ENCODE peak calls at places on chromosomes 4 and X, in four cellular contexts. T is psoas muscle, N is kidney, M is GM23338. L is an unnamed sample.

GRCh38 chrX:68286076-68286475 is 147.2 kb downstream of the OPHN1 start:
- DNase-seq in T (no peak), M (no peak), N (no peak), L (no peak)

GRCh38 chr4:75547647-75548387 is 8.0 kb upstream of the ODAPH start:
- DNase-seq in T (peak; percentile 59), N (peak; percentile 76), M (no peak), L (no peak)

GRCh38 chr4:113169368-113169767 is 119.9 kb downstream of the ANK2 start:
- DNase-seq in T (no peak), M (peak; percentile 86), N (no peak), L (no peak)

GRCh38 chr4:47744253-47744652 is 93.6 kb downstream of the CORIN start:
- DNase-seq in T (no peak), N (no peak), M (no peak), L (no peak)

GRCh38 chrX:54452920-54453319 is 12.7 kb downstream of the TSR2 start:
- DNase-seq in M (peak; percentile 58), N (no peak), T (no peak), L (no peak)

GRCh38 chrX:11764602-11765067 is 6.6 kb downstream of the MSL3 start:
- DNase-seq in T (no peak), M (no peak), N (no peak), L (no peak)

GRCh38 chr4:46016306-46016705 is 107.5 kb downstream of the GABRG1 start:
- DNase-seq in M (peak; percentile 32), N (no peak), T (no peak), L (no peak)

GRCh38 chr4:173403051-173403450 is 4.1 kb upstream of the SCRG1 start:
- DNase-seq in T (no peak), N (no peak), M (no peak), L (no peak)

GRCh38 chr4:151195801-151196200 is 81.2 kb upstream of the PRSS48 start:
- DNase-seq in T (no peak), M (no peak), N (no peak), L (no peak)

GRCh38 chr4:144734522-144734921 is 88.6 kb downstream of the HHIP start:
- DNase-seq in N (no peak), M (peak; percentile 33), T (no peak), L (no peak)

GRCh38 chr4:109803924-109804571 is 2.2 kb upstream of the CFI start:
- DNase-seq in M (peak; percentile 79), T (no peak), N (no peak), L (no peak)

GRCh38 chr4:94548571-94548970 is 96.8 kb downstream of the PDLIM5 start:
- DNase-seq in M (peak; percentile 33), N (no peak), T (peak; percentile 56), L (no peak)

GRCh38 chr4:1972414-1972813 is 36.4 kb downstream of the NELFA start:
- DNase-seq in T (peak; percentile 14), N (no peak), M (no peak), L (no peak)

GRCh38 chrX:19579485-19579884 is 64.2 kb upstream of the MAP3K15 start:
- DNase-seq in T (no peak), M (no peak), N (no peak), L (no peak)

GRCh38 chr4:143617994-143618679 is 82.3 kb downstream of the FREM3 start:
- DNase-seq in T (no peak), N (no peak), M (no peak), L (no peak)

GRCh38 chr4:42555828-42556227 is 101.1 kb downstream of the ATP8A1 start:
- DNase-seq in T (no peak), M (no peak), N (no peak), L (no peak)

GRCh38 chr4:130524057-130524456 is 1428.1 kb downstream of the C4orf33 start:
- DNase-seq in N (no peak), T (no peak), M (peak; percentile 30), L (no peak)

GRCh38 chrX:131830400-131831184 is 192.5 kb upstream of the STK26 start:
- DNase-seq in M (peak; percentile 89), N (peak; percentile 86), T (peak; percentile 73), L (peak; percentile 87)

GRCh38 chr4:57430706-57431105 is 320.5 kb upstream of the IGFBP7 start:
- DNase-seq in T (no peak), N (no peak), M (no peak), L (no peak)

GRCh38 chr4:74205046-74205445 is 47.1 kb downstream of the MTHFD2L start:
- DNase-seq in T (no peak), N (no peak), M (no peak), L (no peak)

GRCh38 chr4:17232575-17233253 is 279.2 kb downstream of the QDPR start:
- DNase-seq in N (no peak), M (peak; percentile 18), T (no peak), L (no peak)

GRCh38 chrX:23003121-23003520 is 3.4 kb downstream of the DDX53 start:
- DNase-seq in N (no peak), M (no peak), T (no peak), L (no peak)

GRCh38 chr4:15343000-15343399 is 84.8 kb upstream of the C1QTNF7 start:
- DNase-seq in M (no peak), N (no peak), T (no peak), L (no peak)

GRCh38 chr4:16717266-16717970 is 181.0 kb downstream of the LDB2 start:
- DNase-seq in T (no peak), N (no peak), M (no peak), L (no peak)

GRCh38 chr4:95544433-95545103 is 4.2 kb downstream of the UNC5C start:
- DNase-seq in N (no peak), M (peak; percentile 24), T (no peak), L (no peak)

GRCh38 chr4:48329976-48330375 is 11.4 kb upstream of the SLAIN2 start:
- DNase-seq in N (no peak), M (no peak), T (no peak), L (no peak)

GRCh38 chr4:73127839-73128448 is 58.4 kb upstream of the COX18 start:
- DNase-seq in M (peak; percentile 46), N (no peak), T (no peak), L (no peak)

GRCh38 chrX:20374866-20375530 is 108.3 kb upstream of the RPS6KA3 start:
- DNase-seq in N (no peak), M (no peak), T (no peak), L (no peak)

GRCh38 chr4:112245383-112245782 is 13.8 kb downstream of the AP1AR start:
- DNase-seq in M (no peak), N (no peak), T (no peak), L (no peak)

GRCh38 chr4:2298548-2298991 is 36.7 kb upstream of the MXD4 start:
- DNase-seq in T (no peak), M (no peak), N (peak; percentile 80), L (no peak)

GRCh38 chr4:61572160-61572559 is 372.0 kb downstream of the ADGRL3 start:
- DNase-seq in N (no peak), T (no peak), M (no peak), L (no peak)

DNA sequence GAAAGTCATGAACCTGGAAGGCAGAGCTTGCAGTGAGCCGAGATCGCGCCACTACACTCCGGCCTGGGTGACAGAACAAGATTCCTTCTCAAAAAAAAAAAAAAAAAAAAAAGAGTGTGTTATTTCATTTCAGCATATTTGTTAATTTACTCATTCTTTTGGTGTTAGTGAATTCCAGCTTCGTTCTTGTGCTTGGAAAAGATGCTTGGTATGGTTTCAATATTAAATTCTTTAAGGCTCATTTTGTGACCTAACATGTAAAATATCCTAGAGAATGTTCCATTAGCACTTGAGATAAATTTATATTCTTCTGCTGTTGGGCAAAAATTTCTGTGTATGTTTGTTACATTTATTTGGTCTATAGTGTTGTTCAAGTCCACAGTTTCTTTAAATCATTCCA is 66.8 kb downstream of the SPIN3 start:
- DNase-seq in T (no peak), N (no peak), M (no peak), L (no peak)
- TF ChIP-seq CTCF in T (no peak), N (no peak), M (no peak), L (no peak)

GRCh38 chrX:74353984-74354383 is 50.0 kb downstream of the ZCCHC13 start:
- DNase-seq in T (no peak), M (no peak), N (peak; percentile 52), L (no peak)
- TF ChIP-seq CTCF in T (no peak), M (no peak), N (no peak), L (no peak)

DNA sequence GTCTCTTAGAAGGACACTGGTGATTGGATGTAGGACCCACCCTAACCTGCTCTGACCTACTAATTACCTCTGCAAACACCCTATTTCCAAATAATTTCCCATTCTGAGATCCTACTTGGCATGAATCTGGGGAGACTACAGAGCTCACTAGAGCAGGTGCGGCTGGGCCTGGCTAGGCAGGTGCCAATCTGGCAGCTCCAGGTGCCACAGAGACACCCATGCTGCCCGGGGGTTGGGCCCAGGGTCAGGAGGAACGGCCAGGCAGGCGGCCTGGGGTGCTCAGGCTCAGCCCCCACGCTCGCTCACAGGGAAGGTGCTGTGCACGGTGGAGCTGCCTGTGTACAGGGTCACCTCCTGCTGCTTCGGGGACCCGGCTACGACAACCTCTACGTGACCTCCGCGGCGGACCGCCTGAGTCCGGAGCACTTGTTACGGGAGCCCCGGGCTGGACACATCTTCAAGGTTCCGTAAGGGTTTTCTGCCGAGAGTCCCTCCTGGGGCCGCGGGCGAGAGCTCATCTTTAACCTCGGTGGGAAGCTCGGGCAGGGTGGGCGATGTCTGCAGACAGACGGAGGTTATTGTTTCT is 26.5 kb upstream of the PLCXD1 start:
- DNase-seq in M (no peak), N (peak; percentile 68), T (peak; percentile 35), L (peak; percentile 90)
- TF ChIP-seq CTCF in M (no peak), N (no peak), T (no peak), L (no peak)

GRCh38 chr4:82721819-82722423 is 76.7 kb downstream of the SCD5 start:
- DNase-seq in N (no peak), T (no peak), M (no peak), L (no peak)
- TF ChIP-seq CTCF in N (peak; percentile 35), T (peak; percentile 43), M (peak; percentile 28), L (peak; percentile 81)